ENCODE peak calls at places on chromosomes 2 and 18, in six cellular contexts. O is H1, Q is stomach, H is upper lobe of left lung, S is transverse colon, N is K562. V is an unnamed sample.

GRCh38 chr2:33247325-33247724 is 229.1 kb upstream of the RASGRP3 start:
- DNase-seq in H (no peak), N (no peak), Q (no peak), O (no peak), S (no peak), V (no peak)

GRCh38 chr2:111042772-111043771 is 77.6 kb upstream of the BCL2L11 start:
- DNase-seq in Q (no peak), N (no peak), O (no peak), S (no peak), H (no peak), V (no peak)

GRCh38 chr2:69836316-69836715 is 6.9 kb downstream of the GMCL1 start:
- DNase-seq in H (no peak), O (no peak), S (no peak), N (no peak), Q (no peak), V (no peak)

GRCh38 chr2:18910843-18911242 is 321.5 kb upstream of the NT5C1B start:
- DNase-seq in O (no peak), N (no peak), Q (no peak), S (no peak), H (no peak), V (no peak)

GRCh38 chr2:207385903-207386302 is 143.9 kb upstream of the CREB1 start:
- DNase-seq in O (no peak), S (no peak), N (no peak), H (no peak), Q (no peak), V (no peak)

GRCh38 chr2:16629770-16630169 is 35.9 kb downstream of the CYRIA start:
- DNase-seq in S (no peak), O (no peak), H (no peak), N (no peak), Q (no peak), V (no peak)

GRCh38 chr2:70460333-70460732 is 93.3 kb downstream of the TGFA start:
- DNase-seq in N (no peak), H (no peak), S (no peak), Q (no peak), O (no peak), V (no peak)

GRCh38 chr18:3655637-3656050 is 205.7 kb downstream of the TGIF1 start:
- DNase-seq in Q (no peak), O (no peak), N (peak), S (no peak), H (no peak), V (no peak)

GRCh38 chr18:51603111-51603510 is 405.6 kb upstream of the MEX3C start:
- DNase-seq in N (no peak), O (no peak), Q (no peak), S (no peak), H (no peak), V (no peak)

GRCh38 chr2:148201075-148202004 is 180.4 kb downstream of the MBD5 start:
- DNase-seq in O (peak), Q (peak), S (peak), H (peak), N (peak), V (no peak)

GRCh38 chr18:5398269-5398668 is 102.7 kb upstream of the ZBTB14 start:
- DNase-seq in S (no peak), Q (no peak), N (no peak), H (no peak), O (no peak), V (no peak)

GRCh38 chr18:69529151-69529550 is 128.5 kb downstream of the DOK6 start:
- DNase-seq in H (no peak), O (no peak), Q (no peak), S (no peak), N (no peak), V (no peak)

GRCh38 chr2:7405861-7406715 is 488.9 kb downstream of the RNF144A start:
- DNase-seq in Q (no peak), H (no peak), S (no peak), N (no peak), O (no peak), V (no peak)

GRCh38 chr18:58727776-58728500 is 56.7 kb downstream of the MALT1 start:
- DNase-seq in H (peak), O (no peak), S (no peak), N (no peak), Q (no peak), V (no peak)

GRCh38 chr2:97348841-97349240 is 235.9 kb downstream of the ANKRD36 start:
- DNase-seq in N (no peak), Q (no peak), S (no peak), O (no peak), H (no peak), V (no peak)

GRCh38 chr2:180728928-180729559 is 251.4 kb upstream of the UBE2E3 start:
- DNase-seq in N (no peak), S (no peak), Q (no peak), O (no peak), H (no peak), V (no peak)

DNA sequence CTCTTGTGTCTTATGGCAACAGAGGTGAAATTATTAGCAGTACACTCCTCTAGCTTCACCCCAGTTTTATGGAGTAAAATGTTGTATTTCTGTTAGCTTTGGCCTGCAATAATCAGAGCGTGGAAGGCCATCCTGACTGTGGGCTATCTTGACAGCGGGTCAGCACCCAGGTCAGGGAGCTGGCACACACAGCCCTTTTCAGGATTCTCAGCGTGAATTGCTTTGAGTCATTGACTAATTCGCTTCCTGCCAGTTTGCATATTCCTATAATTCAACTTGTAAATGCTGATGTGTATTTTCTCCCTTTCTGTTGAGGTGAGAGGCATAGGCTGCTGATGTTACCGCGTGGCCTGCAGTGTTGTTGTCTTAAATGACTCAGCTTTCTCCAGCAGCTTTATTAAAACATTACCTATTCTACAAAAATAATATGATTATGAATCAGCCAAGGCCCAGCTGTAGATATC is 109.6 kb upstream of the EML6 start:
- DNase-seq in Q (no peak), S (no peak), N (no peak), O (no peak), H (no peak), V (no peak)
- H3K27ac ChIP-seq in Q (peak), S (no peak), N (no peak), O (no peak), H (peak), V (no peak)

GRCh38 chr2:163198972-163199371 is 360.4 kb upstream of the KCNH7 start:
- DNase-seq in O (no peak), N (no peak), Q (no peak), H (no peak), S (no peak), V (no peak)
- TF ChIP-seq EP300 in O (no peak), N (no peak), Q (no peak), H (no peak), S (no peak), V (no peak)

GRCh38 chr2:46210063-46210462 is 87.1 kb upstream of the EPAS1 start:
- DNase-seq in O (no peak), Q (no peak), S (no peak), N (no peak), H (no peak), V (no peak)
- TF ChIP-seq POLR2AphosphoS5 in O (no peak), Q (no peak), S (no peak), N (no peak), H (no peak), V (no peak)

GRCh38 chr2:84965192-84965516 is 5.8 kb upstream of the KCMF1 start:
- DNase-seq in Q (no peak), S (no peak), H (no peak), O (no peak), N (no peak), V (no peak)
- H3K27ac ChIP-seq in Q (no peak), S (no peak), H (no peak), O (no peak), N (no peak), V (no peak)

DNA sequence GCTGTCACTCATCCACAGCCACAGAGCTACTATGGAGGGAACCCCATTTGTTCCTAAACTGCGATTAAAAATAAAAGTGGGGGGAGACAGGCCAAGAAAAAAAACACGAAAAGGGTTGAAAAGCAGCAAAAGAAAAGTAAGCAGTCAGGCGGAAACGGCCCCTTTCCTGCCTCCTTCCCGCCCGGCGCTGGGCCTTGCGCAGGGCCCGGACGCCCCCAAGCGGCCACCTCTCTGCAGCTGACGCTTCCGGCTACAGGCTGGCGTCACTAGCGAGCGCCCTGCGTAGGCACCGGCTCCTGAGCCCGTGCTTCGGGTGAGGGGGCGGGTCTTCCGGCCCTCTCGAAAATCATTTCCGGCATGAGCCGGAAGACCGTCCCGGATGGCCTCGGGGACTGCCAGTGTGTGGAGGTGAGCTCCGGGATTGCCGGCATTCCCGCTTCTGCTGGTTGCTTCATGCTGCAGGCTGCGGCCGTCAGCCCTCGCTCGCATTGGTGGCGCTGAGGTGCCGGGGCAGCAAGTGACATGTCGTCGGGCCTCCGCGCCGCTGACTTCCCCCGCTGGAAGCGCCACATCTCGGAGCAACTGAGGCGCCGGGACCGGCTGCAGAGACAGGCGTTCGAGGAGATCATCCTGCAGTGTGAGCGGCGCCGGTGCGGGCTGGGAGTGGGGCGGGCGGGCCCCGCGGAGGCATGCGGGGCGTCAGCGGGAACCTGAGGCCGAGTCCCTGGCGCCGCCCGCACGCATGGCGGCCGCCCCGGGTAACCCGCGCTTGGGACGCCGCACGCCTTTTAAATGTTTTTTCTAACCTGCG is at the start of gene ATG16L1:
- DNase-seq in O (peak), N (peak), Q (peak), H (peak), S (peak), V (peak)
- TF ChIP-seq EP300 in O (no peak), N (no peak), Q (no peak), H (no peak), S (peak), V (no peak)

GRCh38 chr2:28390857-28391563 is 1.6 kb upstream of the FOSL2 start:
- DNase-seq in Q (peak), N (peak), S (peak), O (no peak), H (peak), V (peak)
- TF ChIP-seq POLR2AphosphoS5 in Q (peak), N (no peak), S (peak), O (no peak), H (peak), V (no peak)

DNA sequence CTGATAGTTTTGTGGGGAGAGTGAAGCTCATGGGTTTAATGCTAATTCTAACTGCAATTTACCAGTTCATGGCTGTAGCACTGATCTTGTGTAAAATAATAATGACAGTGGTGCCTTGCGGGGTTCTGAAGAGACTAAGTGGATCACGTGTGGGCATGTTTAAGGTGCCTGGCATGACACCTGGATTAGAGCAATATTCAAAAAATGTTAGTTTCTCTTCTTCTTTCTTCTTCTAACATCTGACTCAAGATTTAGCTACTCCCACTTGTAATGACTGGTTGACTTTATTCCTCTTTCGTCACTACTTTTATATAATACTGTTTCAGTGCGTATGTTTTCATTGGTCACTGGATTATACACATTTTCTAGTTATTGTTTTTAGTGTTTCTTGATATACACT is 662.4 kb upstream of the CNTNAP5 start:
- DNase-seq in H (no peak), Q (no peak), N (no peak), S (no peak), O (no peak), V (no peak)
- H3K27ac ChIP-seq in H (no peak), Q (no peak), N (no peak), S (no peak), O (no peak), V (no peak)

GRCh38 chr2:165593081-165593480 is 123.6 kb downstream of the CSRNP3 start:
- DNase-seq in O (no peak), H (no peak), S (no peak), Q (no peak), N (no peak), V (no peak)

GRCh38 chr2:165596788-165597187 is 127.3 kb downstream of the CSRNP3 start:
- DNase-seq in N (no peak), Q (no peak), S (no peak), H (no peak), O (no peak), V (no peak)

GRCh38 chr2:165594935-165595255 is 125.4 kb downstream of the CSRNP3 start:
- DNase-seq in N (no peak), H (no peak), O (no peak), S (no peak), Q (no peak), V (no peak)

DNA sequence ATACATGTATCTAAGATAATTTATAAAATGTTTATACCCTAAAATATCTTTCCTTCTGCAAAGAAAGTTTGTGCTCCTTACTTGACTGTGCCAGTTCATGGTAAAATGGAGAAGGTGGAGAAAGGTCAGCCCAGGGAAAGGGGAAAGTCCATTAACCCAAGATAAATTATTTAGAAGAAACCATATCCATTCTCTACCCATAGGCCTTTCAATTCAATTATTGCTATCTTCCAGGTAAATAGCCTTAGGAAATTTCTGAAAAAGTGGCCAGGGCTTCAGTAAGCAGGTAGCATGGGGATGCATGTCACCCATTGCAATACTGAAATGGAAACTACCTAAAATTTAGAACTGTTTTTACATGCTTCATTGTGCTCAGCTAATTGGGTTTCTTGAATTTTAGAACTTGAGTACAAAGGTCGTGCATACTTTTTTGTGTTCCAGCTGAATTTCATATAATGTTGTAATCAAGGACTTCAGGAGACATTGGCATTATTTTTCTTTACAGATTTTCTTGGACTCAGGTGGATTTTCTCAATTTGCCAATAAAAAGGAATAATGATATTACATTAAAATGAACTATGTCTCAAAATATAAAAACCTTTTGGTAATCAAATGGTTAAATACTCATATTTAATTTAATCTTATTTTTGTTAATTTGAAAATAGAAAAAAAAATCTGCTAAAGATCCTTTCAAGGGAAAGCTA is 124.9 kb downstream of the CSRNP3 start:
- DNase-seq in S (no peak), Q (no peak), H (no peak), O (no peak), N (no peak), V (no peak)
- TF ChIP-seq EP300 in S (no peak), Q (no peak), H (no peak), O (no peak), N (no peak), V (no peak)

GRCh38 chr2:241946306-241947003 is 76.9 kb downstream of the RTP5 start:
- DNase-seq in N (no peak), Q (no peak), S (no peak), H (no peak), O (no peak), V (no peak)

GRCh38 chr2:241947876-241948275 is 78.3 kb downstream of the RTP5 start:
- DNase-seq in H (no peak), N (no peak), Q (no peak), S (no peak), O (no peak), V (peak)

GRCh38 chr2:241947401-241947800 is 77.9 kb downstream of the RTP5 start:
- DNase-seq in H (no peak), Q (no peak), N (no peak), S (no peak), O (no peak), V (peak)

GRCh38 chr2:241945803-241946202 is 76.3 kb downstream of the RTP5 start:
- DNase-seq in H (no peak), N (no peak), S (no peak), Q (no peak), O (no peak), V (peak)

DNA sequence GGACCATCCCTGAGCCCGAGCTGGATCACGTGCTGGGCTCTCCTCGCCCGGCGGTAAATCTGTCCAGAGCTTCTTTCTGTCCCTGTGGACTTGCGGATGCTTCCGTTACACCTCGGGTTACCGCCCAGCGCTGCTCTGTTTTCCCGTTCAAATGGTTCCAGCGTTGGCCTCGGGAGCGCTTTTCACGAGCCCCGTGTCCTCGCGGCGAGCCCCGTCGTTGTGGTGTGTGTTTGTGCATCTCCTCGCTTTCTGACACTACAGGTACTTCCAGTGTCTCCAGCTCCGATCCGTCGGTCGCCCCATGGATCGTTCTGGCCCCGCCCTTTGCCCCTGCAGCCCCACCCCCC is 77.4 kb downstream of the RTP5 start:
- DNase-seq in O (no peak), H (no peak), S (no peak), N (no peak), Q (no peak), V (peak)
- TF ChIP-seq POLR2AphosphoS5 in O (no peak), H (no peak), S (no peak), N (no peak), Q (no peak), V (no peak)

GRCh38 chr2:64204006-64204632 is 59.9 kb upstream of the PELI1 start:
- DNase-seq in Q (no peak), H (peak), N (no peak), S (peak), O (no peak), V (peak)

GRCh38 chr2:64204716-64205115 is 60.5 kb upstream of the PELI1 start:
- DNase-seq in S (no peak), H (no peak), Q (no peak), N (no peak), O (no peak), V (no peak)

GRCh38 chr2:64210816-64211215 is 66.6 kb upstream of the PELI1 start:
- DNase-seq in N (no peak), O (no peak), S (peak), H (no peak), Q (no peak), V (no peak)

GRCh38 chr2:64205415-64205814 is 61.2 kb upstream of the PELI1 start:
- DNase-seq in H (no peak), N (no peak), O (no peak), Q (no peak), S (no peak), V (no peak)

GRCh38 chr2:64207573-64207972 is 63.4 kb upstream of the PELI1 start:
- DNase-seq in H (no peak), Q (no peak), S (no peak), N (no peak), O (no peak), V (no peak)
- H3K27ac ChIP-seq in H (no peak), Q (no peak), S (no peak), N (no peak), O (no peak), V (no peak)

V was measured in suprapubic skin.